ENCODE peak calls at places on chromosomes 2 and 18, in ten cellular contexts. One of them, this sample, is unnamed. For H3K9me3, the result is how much of the 10 kb centered on the place peaks cover.

GRCh38 chr2:66587216-66587615 is 152.3 kb downstream of the MEIS1 start:
- DNase-seq in gastrocnemius medialis: no peak
- DNase-seq in heart left ventricle: no peak
- DNase-seq in SK-N-SH: no peak
- DNase-seq in pancreas: peak
- DNase-seq in lower lobe of right lung: no peak
- DNase-seq in breast epithelium: no peak
- DNase-seq in K562: no peak
- DNase-seq in prostate gland: no peak
- DNase-seq in right cardiac atrium: no peak
- DNase-seq in this sample: no peak

GRCh38 chr18:35836932-35837331 is 135.5 kb upstream of the RMP24 start:
- DNase-seq in pancreas: no peak
- DNase-seq in breast epithelium: no peak
- DNase-seq in K562: no peak
- DNase-seq in SK-N-SH: no peak
- DNase-seq in right cardiac atrium: no peak
- DNase-seq in gastrocnemius medialis: no peak
- DNase-seq in heart left ventricle: no peak
- DNase-seq in prostate gland: no peak
- DNase-seq in lower lobe of right lung: no peak
- DNase-seq in this sample: no peak

GRCh38 chr2:196315388-196316049 is 144.1 kb upstream of the STK17B start:
- DNase-seq in K562: no peak
- DNase-seq in heart left ventricle: no peak
- DNase-seq in breast epithelium: no peak
- DNase-seq in SK-N-SH: no peak
- DNase-seq in pancreas: no peak
- DNase-seq in right cardiac atrium: no peak
- DNase-seq in prostate gland: no peak
- DNase-seq in gastrocnemius medialis: no peak
- DNase-seq in lower lobe of right lung: no peak
- DNase-seq in this sample: no peak

GRCh38 chr18:48541026-48541746 is 2.4 kb downstream of the CTIF start:
- DNase-seq in K562: peak
- DNase-seq in heart left ventricle: peak
- DNase-seq in prostate gland: peak
- DNase-seq in pancreas: no peak
- DNase-seq in right cardiac atrium: peak
- DNase-seq in SK-N-SH: peak
- DNase-seq in lower lobe of right lung: peak
- DNase-seq in gastrocnemius medialis: peak
- DNase-seq in breast epithelium: peak
- DNase-seq in this sample: no peak

GRCh38 chr18:67509711-67510110 is 6.8 kb downstream of the DSEL start:
- DNase-seq in lower lobe of right lung: no peak
- DNase-seq in prostate gland: no peak
- DNase-seq in K562: no peak
- DNase-seq in SK-N-SH: peak
- DNase-seq in gastrocnemius medialis: no peak
- DNase-seq in pancreas: no peak
- DNase-seq in heart left ventricle: no peak
- DNase-seq in right cardiac atrium: no peak
- DNase-seq in breast epithelium: no peak
- DNase-seq in this sample: no peak

GRCh38 chr2:50135841-50136240 is 896.1 kb downstream of the NRXN1 start:
- DNase-seq in prostate gland: no peak
- DNase-seq in K562: no peak
- DNase-seq in pancreas: no peak
- DNase-seq in SK-N-SH: no peak
- DNase-seq in right cardiac atrium: no peak
- DNase-seq in lower lobe of right lung: no peak
- DNase-seq in gastrocnemius medialis: no peak
- DNase-seq in breast epithelium: no peak
- DNase-seq in heart left ventricle: no peak
- DNase-seq in this sample: no peak

GRCh38 chr2:40343904-40344303 is 108.0 kb downstream of the SLC8A1 start:
- DNase-seq in gastrocnemius medialis: no peak
- DNase-seq in K562: no peak
- DNase-seq in lower lobe of right lung: no peak
- DNase-seq in right cardiac atrium: no peak
- DNase-seq in SK-N-SH: no peak
- DNase-seq in prostate gland: no peak
- DNase-seq in breast epithelium: no peak
- DNase-seq in pancreas: no peak
- DNase-seq in heart left ventricle: no peak
- DNase-seq in this sample: no peak

GRCh38 chr2:26086155-26086634 is 52.3 kb downstream of the RAB10 start:
- DNase-seq in breast epithelium: no peak
- DNase-seq in pancreas: no peak
- DNase-seq in SK-N-SH: no peak
- DNase-seq in heart left ventricle: no peak
- DNase-seq in right cardiac atrium: no peak
- DNase-seq in lower lobe of right lung: no peak
- DNase-seq in prostate gland: no peak
- DNase-seq in K562: no peak
- DNase-seq in gastrocnemius medialis: no peak
- DNase-seq in this sample: peak

GRCh38 chr2:158459161-158460003 is 2.6 kb downstream of the PKP4 start:
- DNase-seq in right cardiac atrium: no peak
- DNase-seq in K562: no peak
- DNase-seq in SK-N-SH: no peak
- DNase-seq in lower lobe of right lung: no peak
- DNase-seq in pancreas: no peak
- DNase-seq in prostate gland: no peak
- DNase-seq in heart left ventricle: no peak
- DNase-seq in gastrocnemius medialis: no peak
- DNase-seq in breast epithelium: no peak
- DNase-seq in this sample: no peak

GRCh38 chr2:158457092-158457825 is 507 bp downstream of the PKP4 start:
- DNase-seq in right cardiac atrium: peak
- DNase-seq in lower lobe of right lung: peak
- DNase-seq in pancreas: peak
- DNase-seq in K562: peak
- DNase-seq in breast epithelium: peak
- DNase-seq in heart left ventricle: peak
- DNase-seq in SK-N-SH: peak
- DNase-seq in gastrocnemius medialis: peak
- DNase-seq in prostate gland: peak
- DNase-seq in this sample: peak

GRCh38 chr2:158458617-158458920 is 1.8 kb downstream of the PKP4 start:
- DNase-seq in right cardiac atrium: no peak
- DNase-seq in pancreas: no peak
- DNase-seq in prostate gland: no peak
- DNase-seq in gastrocnemius medialis: no peak
- DNase-seq in breast epithelium: no peak
- DNase-seq in SK-N-SH: peak
- DNase-seq in lower lobe of right lung: no peak
- DNase-seq in K562: no peak
- DNase-seq in heart left ventricle: no peak
- DNase-seq in this sample: no peak

GRCh38 chr2:158457826-158458616 is 1.3 kb downstream of the PKP4 start:
- DNase-seq in right cardiac atrium: peak
- DNase-seq in pancreas: peak
- DNase-seq in heart left ventricle: no peak
- DNase-seq in prostate gland: peak
- DNase-seq in SK-N-SH: peak
- DNase-seq in K562: peak
- DNase-seq in gastrocnemius medialis: peak
- DNase-seq in breast epithelium: peak
- DNase-seq in lower lobe of right lung: peak
- DNase-seq in this sample: peak

DNA sequence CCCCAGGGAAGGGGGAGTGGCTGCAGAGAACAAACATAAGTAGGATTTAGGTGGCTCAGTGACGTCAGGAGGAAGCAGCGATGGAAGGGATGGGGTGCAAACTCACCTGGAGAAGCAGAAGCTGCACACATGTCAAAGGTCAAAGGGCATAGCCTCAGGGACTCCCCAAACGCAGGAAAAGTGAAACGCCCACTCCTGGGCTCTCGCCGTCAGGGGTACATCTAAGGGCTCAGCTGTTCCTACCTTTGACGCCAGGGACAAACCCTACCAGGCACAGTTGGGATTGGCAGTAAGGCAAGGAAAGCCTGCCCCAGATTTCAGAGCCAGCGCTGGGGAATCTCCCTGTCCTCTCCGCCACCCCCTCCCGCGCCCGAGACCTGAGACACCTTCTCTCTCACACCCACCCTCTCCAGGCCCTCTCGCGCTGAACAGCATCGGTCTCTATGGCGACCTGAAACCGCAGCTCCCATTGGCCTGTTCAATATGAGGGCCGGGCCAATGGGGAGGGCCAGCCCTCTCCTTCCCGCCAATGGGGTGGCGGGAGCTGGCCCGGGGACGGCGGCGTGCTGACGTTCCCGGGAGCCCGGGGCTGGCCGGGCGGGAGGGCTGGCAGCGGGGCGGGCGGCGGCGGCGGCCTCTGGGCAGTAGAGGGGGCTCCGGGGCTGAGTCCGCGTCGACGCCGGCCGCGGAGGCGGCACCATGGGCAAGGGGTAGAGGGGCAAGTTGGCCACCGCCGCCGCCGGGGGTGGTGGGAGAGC is at the start of the genes CCDC148 and PKP4:
- DNase-seq in prostate gland: peak
- DNase-seq in pancreas: peak
- DNase-seq in heart left ventricle: peak
- DNase-seq in K562: peak
- DNase-seq in gastrocnemius medialis: peak
- DNase-seq in breast epithelium: peak
- DNase-seq in right cardiac atrium: peak
- DNase-seq in lower lobe of right lung: peak
- DNase-seq in SK-N-SH: peak
- DNase-seq in this sample: peak
- H3K27ac ChIP-seq in prostate gland: peak
- H3K27ac ChIP-seq in pancreas: peak
- H3K27ac ChIP-seq in heart left ventricle: peak
- H3K27ac ChIP-seq in K562: peak
- H3K27ac ChIP-seq in gastrocnemius medialis: peak
- H3K27ac ChIP-seq in breast epithelium: peak
- H3K27ac ChIP-seq in right cardiac atrium: peak
- H3K27ac ChIP-seq in lower lobe of right lung: peak
- H3K27ac ChIP-seq in SK-N-SH: peak
- H3K27ac ChIP-seq in this sample: peak

DNA sequence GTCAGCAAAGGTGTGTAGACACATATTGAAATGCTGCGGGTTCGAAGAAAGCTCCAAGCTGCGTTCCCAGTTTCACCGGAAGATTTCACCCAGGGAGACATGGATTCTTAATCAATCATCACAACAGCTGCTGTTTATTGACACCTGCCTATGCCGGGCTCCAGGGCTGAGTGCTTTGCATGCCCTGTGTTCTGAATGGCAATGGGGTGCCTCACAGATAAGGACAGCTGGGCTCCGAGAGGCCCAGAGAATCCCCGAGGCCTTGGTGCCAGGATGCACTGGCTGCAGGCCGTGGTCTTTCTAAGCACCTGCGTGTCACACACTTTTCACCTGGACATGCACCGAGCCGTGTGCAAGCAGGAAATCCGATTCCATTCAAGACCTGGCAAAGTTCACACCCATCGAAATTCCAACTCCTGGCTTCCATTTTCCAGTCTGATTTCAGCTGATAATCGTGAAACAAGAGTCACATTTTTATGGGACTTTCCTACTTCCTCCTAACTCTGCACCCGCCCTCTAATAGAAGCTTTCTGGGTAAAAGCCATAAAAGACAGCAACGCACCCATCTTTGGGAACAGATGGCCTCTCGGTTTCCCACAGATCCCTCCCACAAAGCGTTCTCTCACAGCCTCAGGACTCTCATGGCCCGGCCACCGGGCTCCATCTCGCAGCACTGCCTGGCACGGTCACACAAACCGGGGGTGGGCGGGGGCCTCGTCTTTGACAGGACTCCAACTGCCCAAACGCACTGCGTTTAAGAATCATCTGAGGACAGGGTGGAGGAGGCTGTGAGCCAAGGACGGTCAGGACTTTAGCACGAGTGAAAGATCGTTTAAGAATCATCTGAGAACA is 245.6 kb upstream of the SALL3 start:
- DNase-seq in right cardiac atrium: no peak
- DNase-seq in gastrocnemius medialis: no peak
- DNase-seq in breast epithelium: peak
- DNase-seq in heart left ventricle: no peak
- DNase-seq in lower lobe of right lung: no peak
- DNase-seq in prostate gland: no peak
- DNase-seq in SK-N-SH: no peak
- DNase-seq in pancreas: no peak
- DNase-seq in K562: no peak
- DNase-seq in this sample: no peak
- H3K9me3 ChIP-seq in right cardiac atrium: under half
- H3K9me3 ChIP-seq in gastrocnemius medialis: under half
- H3K9me3 ChIP-seq in breast epithelium: under half
- H3K9me3 ChIP-seq in heart left ventricle: under half
- H3K9me3 ChIP-seq in lower lobe of right lung: under half
- H3K9me3 ChIP-seq in prostate gland: under half
- H3K9me3 ChIP-seq in SK-N-SH: under half
- H3K9me3 ChIP-seq in pancreas: under half
- H3K9me3 ChIP-seq in K562: under half
- H3K9me3 ChIP-seq in this sample: under half

DNA sequence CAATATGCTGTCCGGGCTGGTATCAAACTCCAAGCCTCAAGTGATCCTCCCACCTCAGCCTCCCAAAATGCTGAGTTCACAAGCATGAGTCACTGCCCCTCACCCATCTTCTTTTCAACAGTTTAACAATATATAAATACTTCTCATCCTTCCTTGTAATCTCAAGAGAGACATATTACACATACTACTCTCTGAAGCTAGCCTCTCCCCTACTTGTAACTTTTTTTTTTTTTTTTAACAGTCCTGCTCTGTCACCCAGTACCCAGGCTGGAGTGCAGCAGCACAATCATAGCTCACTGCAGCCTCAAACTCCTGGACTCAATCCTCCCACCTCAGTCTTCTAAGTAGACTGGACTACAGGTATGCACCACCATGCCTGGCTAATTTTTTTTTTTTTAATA is 5.7 kb downstream of the GFPT1 start:
- DNase-seq in breast epithelium: no peak
- DNase-seq in right cardiac atrium: no peak
- DNase-seq in pancreas: no peak
- DNase-seq in heart left ventricle: no peak
- DNase-seq in gastrocnemius medialis: no peak
- DNase-seq in K562: no peak
- DNase-seq in lower lobe of right lung: no peak
- DNase-seq in SK-N-SH: no peak
- DNase-seq in prostate gland: no peak
- DNase-seq in this sample: no peak
- H3K27ac ChIP-seq in breast epithelium: no peak
- H3K27ac ChIP-seq in right cardiac atrium: no peak
- H3K27ac ChIP-seq in pancreas: no peak
- H3K27ac ChIP-seq in heart left ventricle: no peak
- H3K27ac ChIP-seq in gastrocnemius medialis: no peak
- H3K27ac ChIP-seq in K562: peak
- H3K27ac ChIP-seq in lower lobe of right lung: no peak
- H3K27ac ChIP-seq in SK-N-SH: no peak
- H3K27ac ChIP-seq in prostate gland: no peak
- H3K27ac ChIP-seq in this sample: no peak

DNA sequence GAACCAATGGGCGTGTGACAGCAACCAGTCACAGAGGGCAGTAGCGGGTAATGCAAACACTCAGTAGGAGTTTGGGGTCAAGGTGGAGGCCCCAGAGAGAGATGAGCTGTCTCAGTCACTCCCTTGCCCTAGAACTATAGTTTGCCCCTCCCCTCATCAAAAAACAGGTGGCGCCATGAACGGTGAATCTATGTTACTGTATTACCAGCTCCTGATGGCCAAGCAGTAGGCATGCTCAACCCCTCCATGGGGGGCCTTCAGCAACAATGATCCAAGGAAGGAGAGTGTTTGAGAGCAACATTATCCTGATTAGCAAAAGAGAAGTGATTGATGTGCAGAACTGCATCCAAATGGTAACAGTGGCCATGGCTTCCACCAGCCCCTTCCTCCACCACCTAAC is 30.4 kb downstream of the TRABD2A start:
- DNase-seq in gastrocnemius medialis: no peak
- DNase-seq in SK-N-SH: no peak
- DNase-seq in right cardiac atrium: no peak
- DNase-seq in breast epithelium: no peak
- DNase-seq in pancreas: no peak
- DNase-seq in lower lobe of right lung: no peak
- DNase-seq in K562: no peak
- DNase-seq in heart left ventricle: no peak
- DNase-seq in prostate gland: no peak
- DNase-seq in this sample: no peak
- H3K9me3 ChIP-seq in gastrocnemius medialis: under half
- H3K9me3 ChIP-seq in SK-N-SH: under half
- H3K9me3 ChIP-seq in right cardiac atrium: under half
- H3K9me3 ChIP-seq in breast epithelium: under half
- H3K9me3 ChIP-seq in pancreas: under half
- H3K9me3 ChIP-seq in lower lobe of right lung: under half
- H3K9me3 ChIP-seq in K562: under half
- H3K9me3 ChIP-seq in heart left ventricle: under half
- H3K9me3 ChIP-seq in prostate gland: under half
- H3K9me3 ChIP-seq in this sample: under half